ENCODE peak calls at places on chromosomes 3 and 15, in eight cellular contexts. R is occipital lobe; U is activated naive CD8-positive, alpha-beta T cell treated with anti-CD3 and anti-CD28 coated beads, Interleukin-2, amount 50 U/mL, for 24 hours; J is anterior cingulate cortex; V is stromal cell of bone marrow; P is iris pigment epithelial cell; F is C1 segment of cervical spinal cord; L is ecto neural progenitor cell. K is an unnamed sample.

GRCh38 chr3:194396897-194397756 is 1.9 kb downstream of the GP5 start:
- DNase-seq in F (no peak), P (peak), U (peak), L (peak), R (no peak), V (no peak), J (no peak), K (no peak)

GRCh38 chr3:182027366-182027765 is 315.6 kb downstream of the SOX2 start:
- DNase-seq in V (no peak), F (no peak), P (peak), L (no peak), R (no peak), J (no peak), U (no peak), K (no peak)

GRCh38 chr15:92820233-92821021 is 79.7 kb upstream of the CHD2 start:
- DNase-seq in U (peak), L (peak), F (peak), J (peak), R (peak), P (peak), V (peak), K (peak)

GRCh38 chr3:40546811-40547210 is 22.1 kb downstream of the ZNF621 start:
- DNase-seq in J (no peak), V (peak), L (no peak), U (no peak), F (no peak), P (peak), R (no peak), K (no peak)

GRCh38 chr15:83030021-83030420 is 18.6 kb upstream of the C15orf40 start:
- DNase-seq in U (no peak), F (no peak), P (peak), V (no peak), L (no peak), R (no peak), J (no peak), K (no peak)

GRCh38 chr3:99818818-99819217 is 1.2 kb downstream of the CMSS1 start:
- DNase-seq in J (no peak), V (no peak), L (no peak), U (no peak), F (no peak), R (no peak), P (no peak), K (no peak)

GRCh38 chr3:181725033-181725775 is 13.5 kb downstream of the SOX2 start:
- DNase-seq in R (no peak), L (no peak), F (no peak), V (no peak), P (no peak), U (no peak), J (peak), K (no peak)

GRCh38 chr3:137263982-137264777 is 306.4 kb downstream of the IL20RB start:
- DNase-seq in R (no peak), L (no peak), U (no peak), P (no peak), F (no peak), V (no peak), J (peak), K (no peak)

GRCh38 chr3:60827666-60828065 is 423.6 kb downstream of the FHIT start:
- DNase-seq in U (no peak), P (no peak), F (no peak), J (no peak), V (no peak), L (no peak), R (no peak), K (no peak)

GRCh38 chr3:71341721-71342120 is 241.8 kb downstream of the FOXP1 start:
- DNase-seq in V (peak), F (no peak), P (peak), U (no peak), L (no peak), J (no peak), R (no peak), K (no peak)

GRCh38 chr15:98525625-98526024 is 122.7 kb upstream of the IGF1R start:
- DNase-seq in F (no peak), J (no peak), L (no peak), P (peak), R (no peak), U (no peak), V (no peak), K (no peak)

GRCh38 chr15:90870354-90871096 is 2.1 kb downstream of the FURIN start:
- DNase-seq in L (no peak), F (no peak), R (no peak), P (peak), U (no peak), V (no peak), J (peak), K (no peak)

GRCh38 chr3:196513697-196514349 is 1.3 kb downstream of the SMCO1 start:
- DNase-seq in L (no peak), F (no peak), P (peak), V (no peak), J (no peak), R (no peak), U (no peak), K (no peak)

GRCh38 chr3:50340404-50341329 is at the start of gene RASSF1:
- DNase-seq in J (peak), L (no peak), R (no peak), V (no peak), F (no peak), U (peak), P (peak), K (no peak)

K was measured in type B pancreatic cell.